ENCODE peak calls at places on chromosomes 5 and 9, in six cellular contexts. W is breast epithelium; Z is CD4-positive, CD25-positive, alpha-beta regulatory T cell; N is coronary artery; M is psoas muscle; Y is mammary epithelial cell. C is an unnamed sample.

GRCh38 chr5:142869883-142870282 is 99.7 kb downstream of the ARHGAP26 start:
- DNase-seq in Y (no peak), Z (no peak), N (no peak), M (no peak), W (no peak), C (peak)

GRCh38 chr5:39177629-39177959 is 41.8 kb downstream of the FYB1 start:
- DNase-seq in N (no peak), Z (peak), M (no peak), W (no peak), Y (no peak), C (no peak)

GRCh38 chr9:137304383-137305059 is 2.5 kb upstream of the NRARP start:
- DNase-seq in Z (no peak), Y (no peak), W (no peak), N (no peak), M (no peak), C (peak)

GRCh38 chr5:58064799-58065198 is 395.1 kb downstream of the PLK2 start:
- DNase-seq in W (no peak), N (no peak), M (no peak), Z (no peak), Y (no peak), C (no peak)

GRCh38 chr5:83374547-83374946 is 97.0 kb upstream of the VCAN start:
- DNase-seq in Y (no peak), W (no peak), N (no peak), Z (no peak), M (peak), C (no peak)

GRCh38 chr5:531101-531748 is 7.0 kb upstream of the SLC9A3 start:
- DNase-seq in N (no peak), Y (no peak), W (no peak), Z (no peak), M (peak), C (no peak)

GRCh38 chr9:93017621-93018020 is 40.9 kb upstream of the SUSD3 start:
- DNase-seq in M (no peak), N (no peak), Z (no peak), Y (no peak), W (no peak), C (no peak)

GRCh38 chr9:28542928-28543327 is 969.6 kb upstream of the C9orf72 start:
- DNase-seq in N (no peak), M (no peak), Z (no peak), Y (no peak), W (no peak), C (no peak)

GRCh38 chr5:92429642-92430041 is 1046.5 kb upstream of the ARRDC3 start:
- DNase-seq in M (no peak), W (no peak), Z (no peak), N (no peak), Y (no peak), C (no peak)

GRCh38 chr5:21254161-21254560 is 1266.2 kb upstream of the CDH18 start:
- DNase-seq in Y (no peak), N (no peak), Z (no peak), M (no peak), W (no peak), C (no peak)

GRCh38 chr9:97930972-97931371 is 7.0 kb downstream of the HEMGN start:
- DNase-seq in Y (no peak), W (no peak), Z (peak), M (no peak), N (no peak), C (no peak)

GRCh38 chr9:136199391-136200288 is 5.3 kb downstream of the LHX3 start:
- DNase-seq in M (no peak), Z (no peak), Y (no peak), N (no peak), W (no peak), C (no peak)

GRCh38 chr5:126386146-126386545 is 37.1 kb upstream of the GRAMD2B start:
- DNase-seq in M (no peak), Y (peak), Z (no peak), W (no peak), N (no peak), C (no peak)

GRCh38 chr5:142816577-142816976 is 46.4 kb downstream of the ARHGAP26 start:
- DNase-seq in Z (no peak), N (no peak), W (no peak), Y (peak), M (peak), C (no peak)

GRCh38 chr9:33192493-33193245 is 25.5 kb upstream of the B4GALT1 start:
- DNase-seq in Z (no peak), M (no peak), N (no peak), W (no peak), Y (no peak), C (no peak)
- H3K4me3 ChIP-seq in Z (no peak), M (no peak), N (no peak), W (no peak), Y (no peak), C (no peak)

GRCh38 chr9:130010151-130010988 is 32.6 kb downstream of the FNBP1 start:
- DNase-seq in M (no peak), Y (peak), W (no peak), N (no peak), Z (peak), C (no peak)

GRCh38 chr9:130013326-130013725 is 29.7 kb downstream of the FNBP1 start:
- DNase-seq in Z (no peak), M (no peak), W (no peak), Y (no peak), N (no peak), C (no peak)

GRCh38 chr9:130003943-130004552 is 38.9 kb downstream of the FNBP1 start:
- DNase-seq in W (no peak), M (no peak), N (no peak), Z (no peak), Y (no peak), C (no peak)

DNA sequence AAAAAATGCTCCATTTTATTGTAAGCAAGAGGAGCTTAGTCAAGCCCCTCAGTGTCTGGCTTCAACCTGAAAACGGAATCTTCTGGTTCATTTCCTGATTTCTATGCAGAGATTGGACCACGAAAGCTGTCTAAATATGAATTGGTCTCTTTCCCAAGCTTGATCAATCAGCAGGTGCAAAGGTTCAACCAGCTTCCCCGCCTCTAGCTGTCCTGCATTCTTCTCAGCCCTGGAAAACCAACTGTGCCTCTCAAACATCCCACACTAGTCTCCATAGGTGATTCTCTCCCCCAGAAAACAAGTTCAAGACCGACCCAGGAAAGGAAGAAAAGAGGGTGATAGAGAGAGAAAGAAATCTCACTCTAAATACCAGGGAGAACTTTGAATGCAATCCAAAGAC is 34.4 kb downstream of the FNBP1 start:
- DNase-seq in Y (no peak), M (no peak), N (no peak), W (no peak), Z (no peak), C (no peak)
- H3K27ac ChIP-seq in Y (no peak), M (no peak), N (no peak), W (no peak), Z (peak), C (no peak)

GRCh38 chr9:121271368-121272351 is 3.7 kb downstream of the GSN start:
- DNase-seq in N (peak), W (no peak), Z (no peak), Y (peak), M (peak), C (no peak)
- H3K4me3 ChIP-seq in N (peak), W (peak), Z (no peak), Y (no peak), M (peak), C (no peak)

DNA sequence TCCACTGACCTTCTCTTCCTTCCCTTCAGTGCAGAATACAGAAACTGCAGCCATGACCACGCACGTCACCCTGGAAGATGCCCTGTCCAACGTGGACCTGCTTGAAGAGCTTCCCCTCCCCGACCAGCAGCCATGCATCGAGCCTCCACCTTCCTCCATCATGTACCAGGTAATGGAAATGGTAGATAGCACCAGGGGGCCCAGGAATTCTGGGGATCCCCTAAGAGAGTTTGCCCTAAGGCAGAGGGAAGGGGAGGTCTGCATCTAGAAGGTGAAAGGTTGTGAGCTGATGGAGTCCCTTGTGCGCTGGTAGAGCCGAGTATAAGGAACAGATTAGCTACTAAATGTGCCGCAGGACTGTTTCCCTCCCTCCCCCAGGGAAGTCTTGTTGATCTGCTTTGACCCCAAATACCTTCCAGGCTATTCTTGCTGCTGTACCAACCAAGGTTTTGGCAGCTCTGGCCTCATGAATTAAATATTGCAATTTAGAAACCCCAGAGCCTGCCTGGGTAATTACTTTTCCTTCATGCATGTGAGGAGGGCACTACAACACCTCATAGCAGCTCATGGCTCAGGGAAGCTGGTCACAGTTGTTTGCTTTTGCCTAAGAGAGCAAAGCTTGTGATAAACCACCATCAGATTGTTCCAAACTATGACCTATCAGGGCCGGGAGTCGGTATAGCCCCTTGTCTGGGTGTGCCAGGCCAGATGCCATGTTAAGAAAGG is 19.6 kb downstream of the CYFIP2 start:
- DNase-seq in Z (no peak), N (no peak), Y (no peak), W (no peak), M (no peak), C (no peak)
- H3K27ac ChIP-seq in Z (no peak), N (peak), Y (no peak), W (no peak), M (no peak), C (no peak)

GRCh38 chr9:115635680-115636383 is 517.8 kb upstream of the PAPPA start:
- DNase-seq in N (no peak), M (no peak), Z (no peak), Y (no peak), W (no peak), C (no peak)
- H3K4me3 ChIP-seq in N (no peak), M (no peak), Z (no peak), Y (no peak), W (no peak), C (no peak)

GRCh38 chr9:34518110-34518616 is 4.6 kb downstream of the ENHO start:
- DNase-seq in Z (no peak), M (no peak), W (no peak), Y (no peak), N (no peak), C (no peak)

GRCh38 chr9:34518896-34519295 is 3.9 kb downstream of the ENHO start:
- DNase-seq in M (no peak), Z (no peak), N (no peak), W (no peak), Y (no peak), C (no peak)

GRCh38 chr9:34519321-34520020 is 3.3 kb downstream of the ENHO start:
- DNase-seq in Z (no peak), N (no peak), W (no peak), Y (no peak), M (no peak), C (no peak)

GRCh38 chr9:34515959-34516358 is 6.8 kb downstream of the ENHO start:
- DNase-seq in N (no peak), W (no peak), Y (no peak), M (no peak), Z (no peak), C (no peak)

DNA sequence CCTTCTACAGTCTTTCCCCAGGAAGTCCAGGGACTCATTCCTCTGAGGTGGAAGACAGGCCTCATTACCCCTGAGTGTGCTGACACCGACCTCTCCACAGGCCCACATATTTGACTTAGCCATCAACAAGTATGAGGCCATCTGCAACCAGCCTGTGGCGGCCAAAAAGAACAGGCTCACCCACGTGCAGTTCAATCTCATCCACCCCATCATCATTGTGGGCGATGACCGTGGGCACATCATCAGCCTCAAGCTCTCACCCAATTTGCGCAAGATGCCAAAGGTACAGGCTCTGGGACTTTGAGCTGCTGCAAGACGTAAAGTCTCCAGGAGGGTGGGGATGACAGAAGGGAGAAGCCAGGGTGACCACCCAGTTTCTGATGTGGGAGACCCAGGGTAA is 5.6 kb downstream of the ENHO start:
- DNase-seq in W (no peak), Z (no peak), Y (no peak), M (no peak), N (no peak), C (no peak)
- H3K27ac ChIP-seq in W (no peak), Z (no peak), Y (no peak), M (no peak), N (no peak), C (no peak)

GRCh38 chr9:33159058-33159759 is 7.9 kb downstream of the B4GALT1 start:
- DNase-seq in Y (peak), N (peak), M (peak), Z (peak), W (no peak), C (peak)
- H3K4me3 ChIP-seq in Y (no peak), N (peak), M (peak), Z (peak), W (peak), C (no peak)